ENCODE peak calls at places on chromosomes 13 and 19, in seven cellular contexts. One of them, this sample, is unnamed.

GRCh38 chr13:58081301-58081820 is 449.8 kb downstream of the PCDH17 start:
- DNase-seq in thoracic aorta: no peak
- DNase-seq in esophagus muscularis mucosa: no peak
- DNase-seq in HepG2: no peak
- DNase-seq in Karpas-422: no peak
- DNase-seq in A673: no peak
- DNase-seq in Panc1: no peak
- DNase-seq in this sample: no peak

GRCh38 chr13:30308548-30308947 is 1.2 kb upstream of the KATNAL1 start:
- DNase-seq in Panc1: no peak
- DNase-seq in Karpas-422: no peak
- DNase-seq in HepG2: no peak
- DNase-seq in thoracic aorta: no peak
- DNase-seq in A673: peak
- DNase-seq in esophagus muscularis mucosa: no peak
- DNase-seq in this sample: no peak

GRCh38 chr13:53201454-53202225 is 173.0 kb downstream of the OLFM4 start:
- DNase-seq in Karpas-422: no peak
- DNase-seq in A673: peak
- DNase-seq in Panc1: no peak
- DNase-seq in thoracic aorta: no peak
- DNase-seq in esophagus muscularis mucosa: no peak
- DNase-seq in HepG2: no peak
- DNase-seq in this sample: peak

GRCh38 chr19:17751103-17751911 is at the start of gene FCHO1:
- DNase-seq in Panc1: no peak
- DNase-seq in esophagus muscularis mucosa: no peak
- DNase-seq in A673: no peak
- DNase-seq in thoracic aorta: no peak
- DNase-seq in HepG2: peak
- DNase-seq in Karpas-422: peak
- DNase-seq in this sample: peak

GRCh38 chr13:64414381-64414780 is 2815.8 kb downstream of the PCDH9 start:
- DNase-seq in Karpas-422: no peak
- DNase-seq in Panc1: no peak
- DNase-seq in thoracic aorta: no peak
- DNase-seq in esophagus muscularis mucosa: no peak
- DNase-seq in HepG2: no peak
- DNase-seq in A673: no peak
- DNase-seq in this sample: no peak

GRCh38 chr19:18428173-18428836 is 9.1 kb downstream of the SSBP4 start:
- DNase-seq in Panc1: no peak
- DNase-seq in A673: no peak
- DNase-seq in Karpas-422: no peak
- DNase-seq in HepG2: no peak
- DNase-seq in thoracic aorta: no peak
- DNase-seq in esophagus muscularis mucosa: no peak
- DNase-seq in this sample: no peak

GRCh38 chr13:29771247-29771646 is 79.2 kb downstream of the UBL3 start:
- DNase-seq in thoracic aorta: no peak
- DNase-seq in A673: peak
- DNase-seq in Karpas-422: peak
- DNase-seq in HepG2: peak
- DNase-seq in esophagus muscularis mucosa: no peak
- DNase-seq in Panc1: no peak
- DNase-seq in this sample: no peak

GRCh38 chr13:76830805-76831204 is 55.4 kb downstream of the KCTD12 start:
- DNase-seq in Panc1: no peak
- DNase-seq in A673: no peak
- DNase-seq in thoracic aorta: no peak
- DNase-seq in esophagus muscularis mucosa: no peak
- DNase-seq in Karpas-422: no peak
- DNase-seq in HepG2: no peak
- DNase-seq in this sample: no peak

GRCh38 chr19:33064117-33064777 is 441 bp downstream of the RHPN2 start:
- DNase-seq in esophagus muscularis mucosa: no peak
- DNase-seq in Panc1: no peak
- DNase-seq in A673: peak
- DNase-seq in HepG2: no peak
- DNase-seq in Karpas-422: peak
- DNase-seq in thoracic aorta: no peak
- DNase-seq in this sample: no peak

GRCh38 chr19:8323781-8324185 is 2.5 kb downstream of the RPS28 start:
- DNase-seq in A673: no peak
- DNase-seq in Panc1: no peak
- DNase-seq in Karpas-422: peak
- DNase-seq in thoracic aorta: no peak
- DNase-seq in esophagus muscularis mucosa: no peak
- DNase-seq in HepG2: no peak
- DNase-seq in this sample: no peak
- H3K27ac ChIP-seq in A673: no peak
- H3K27ac ChIP-seq in Panc1: no peak
- H3K27ac ChIP-seq in Karpas-422: no peak
- H3K27ac ChIP-seq in thoracic aorta: no peak
- H3K27ac ChIP-seq in esophagus muscularis mucosa: no peak
- H3K27ac ChIP-seq in HepG2: no peak
- H3K27ac ChIP-seq in this sample: no peak

GRCh38 chr19:44775676-44776240 is 1.9 kb upstream of the CBLC start:
- DNase-seq in thoracic aorta: no peak
- DNase-seq in A673: no peak
- DNase-seq in Panc1: no peak
- DNase-seq in esophagus muscularis mucosa: no peak
- DNase-seq in Karpas-422: no peak
- DNase-seq in HepG2: no peak
- DNase-seq in this sample: no peak
- H3K27ac ChIP-seq in thoracic aorta: no peak
- H3K27ac ChIP-seq in A673: no peak
- H3K27ac ChIP-seq in Panc1: no peak
- H3K27ac ChIP-seq in esophagus muscularis mucosa: no peak
- H3K27ac ChIP-seq in Karpas-422: no peak
- H3K27ac ChIP-seq in HepG2: no peak
- H3K27ac ChIP-seq in this sample: no peak

DNA sequence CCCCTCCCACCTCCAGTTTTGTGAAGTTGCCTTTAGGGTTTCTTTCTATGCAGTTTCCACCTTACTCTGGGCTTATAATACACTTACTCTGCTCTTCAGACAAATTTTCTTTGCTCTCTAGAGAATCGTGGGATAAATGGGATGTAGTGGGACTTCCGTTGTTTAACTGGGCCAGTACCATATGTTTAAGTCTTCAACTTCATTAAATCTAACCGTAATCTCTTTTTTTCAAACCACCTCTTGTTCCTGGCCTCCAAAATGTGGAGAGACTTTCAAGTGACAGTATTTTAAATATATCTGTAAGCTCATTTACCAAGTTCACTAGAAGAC is 23.9 kb downstream of the IPO5 start:
- DNase-seq in esophagus muscularis mucosa: no peak
- DNase-seq in HepG2: no peak
- DNase-seq in Karpas-422: no peak
- DNase-seq in Panc1: no peak
- DNase-seq in A673: no peak
- DNase-seq in thoracic aorta: no peak
- DNase-seq in this sample: no peak
- H3K27ac ChIP-seq in esophagus muscularis mucosa: peak
- H3K27ac ChIP-seq in HepG2: peak
- H3K27ac ChIP-seq in Karpas-422: peak
- H3K27ac ChIP-seq in Panc1: peak
- H3K27ac ChIP-seq in A673: peak
- H3K27ac ChIP-seq in thoracic aorta: peak
- H3K27ac ChIP-seq in this sample: no peak

GRCh38 chr19:50667177-50667758 is 18.0 kb downstream of the C19orf81 start:
- DNase-seq in esophagus muscularis mucosa: no peak
- DNase-seq in Karpas-422: no peak
- DNase-seq in A673: no peak
- DNase-seq in thoracic aorta: no peak
- DNase-seq in Panc1: no peak
- DNase-seq in HepG2: no peak
- DNase-seq in this sample: no peak
- H3K27ac ChIP-seq in esophagus muscularis mucosa: no peak
- H3K27ac ChIP-seq in Karpas-422: no peak
- H3K27ac ChIP-seq in A673: no peak
- H3K27ac ChIP-seq in thoracic aorta: no peak
- H3K27ac ChIP-seq in Panc1: no peak
- H3K27ac ChIP-seq in HepG2: no peak
- H3K27ac ChIP-seq in this sample: no peak

GRCh38 chr13:43725460-43725859 is 61.3 kb downstream of the ENOX1 start:
- DNase-seq in thoracic aorta: no peak
- DNase-seq in esophagus muscularis mucosa: no peak
- DNase-seq in Karpas-422: no peak
- DNase-seq in Panc1: no peak
- DNase-seq in A673: no peak
- DNase-seq in HepG2: no peak
- DNase-seq in this sample: peak
- H3K27ac ChIP-seq in thoracic aorta: no peak
- H3K27ac ChIP-seq in esophagus muscularis mucosa: no peak
- H3K27ac ChIP-seq in Karpas-422: no peak
- H3K27ac ChIP-seq in Panc1: no peak
- H3K27ac ChIP-seq in A673: no peak
- H3K27ac ChIP-seq in HepG2: no peak
- H3K27ac ChIP-seq in this sample: no peak

GRCh38 chr19:49658139-49658517 is 7.5 kb downstream of the IRF3 start:
- DNase-seq in A673: no peak
- DNase-seq in Karpas-422: no peak
- DNase-seq in HepG2: no peak
- DNase-seq in Panc1: no peak
- DNase-seq in thoracic aorta: no peak
- DNase-seq in esophagus muscularis mucosa: no peak
- DNase-seq in this sample: no peak

GRCh38 chr19:49655570-49656455 is 9.8 kb downstream of the IRF3 start:
- DNase-seq in A673: no peak
- DNase-seq in Panc1: no peak
- DNase-seq in thoracic aorta: no peak
- DNase-seq in Karpas-422: no peak
- DNase-seq in esophagus muscularis mucosa: no peak
- DNase-seq in HepG2: no peak
- DNase-seq in this sample: no peak

GRCh38 chr19:49654581-49654980 is 11.1 kb downstream of the IRF3 start:
- DNase-seq in thoracic aorta: no peak
- DNase-seq in esophagus muscularis mucosa: no peak
- DNase-seq in Karpas-422: no peak
- DNase-seq in HepG2: no peak
- DNase-seq in A673: no peak
- DNase-seq in Panc1: no peak
- DNase-seq in this sample: no peak

GRCh38 chr19:49657493-49658138 is 8.0 kb downstream of the IRF3 start:
- DNase-seq in esophagus muscularis mucosa: no peak
- DNase-seq in Karpas-422: no peak
- DNase-seq in HepG2: no peak
- DNase-seq in A673: no peak
- DNase-seq in Panc1: no peak
- DNase-seq in thoracic aorta: no peak
- DNase-seq in this sample: no peak

DNA sequence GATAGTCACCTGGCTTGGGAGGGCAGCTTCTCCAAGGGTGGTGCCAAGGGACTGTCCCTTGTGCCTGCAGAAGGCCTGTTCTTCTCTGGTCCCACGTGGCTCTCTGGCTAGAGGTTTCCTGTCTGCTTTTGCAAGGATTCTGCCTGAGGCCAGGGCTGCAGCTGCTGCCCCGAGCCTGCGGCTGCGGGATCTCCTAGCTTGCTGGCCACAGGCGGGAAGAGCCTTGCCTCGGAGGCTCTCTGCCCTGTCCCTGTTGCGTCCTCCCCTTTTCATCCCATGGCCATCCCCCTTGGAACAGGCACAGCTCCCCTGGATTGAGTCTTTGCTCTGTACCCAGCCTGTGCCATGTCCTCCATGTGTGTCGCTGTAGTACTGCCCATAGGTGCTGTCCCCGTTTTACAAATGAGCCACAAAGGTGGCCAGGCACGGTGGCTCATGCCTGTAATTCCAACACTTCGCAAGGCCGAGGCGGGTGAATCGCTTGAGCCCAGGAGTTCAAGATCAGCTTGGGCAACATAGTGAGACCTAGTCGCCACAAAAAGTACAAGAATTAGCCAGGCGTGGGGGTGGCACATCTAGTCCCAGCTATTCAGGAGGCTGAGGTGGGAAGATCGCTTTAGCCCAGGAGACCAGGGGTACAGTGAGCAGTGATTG is 9.1 kb downstream of the IRF3 start:
- DNase-seq in Karpas-422: no peak
- DNase-seq in Panc1: no peak
- DNase-seq in thoracic aorta: no peak
- DNase-seq in esophagus muscularis mucosa: no peak
- DNase-seq in HepG2: no peak
- DNase-seq in A673: no peak
- DNase-seq in this sample: no peak
- H3K27ac ChIP-seq in Karpas-422: no peak
- H3K27ac ChIP-seq in Panc1: no peak
- H3K27ac ChIP-seq in thoracic aorta: no peak
- H3K27ac ChIP-seq in esophagus muscularis mucosa: no peak
- H3K27ac ChIP-seq in HepG2: no peak
- H3K27ac ChIP-seq in A673: no peak
- H3K27ac ChIP-seq in this sample: no peak

DNA sequence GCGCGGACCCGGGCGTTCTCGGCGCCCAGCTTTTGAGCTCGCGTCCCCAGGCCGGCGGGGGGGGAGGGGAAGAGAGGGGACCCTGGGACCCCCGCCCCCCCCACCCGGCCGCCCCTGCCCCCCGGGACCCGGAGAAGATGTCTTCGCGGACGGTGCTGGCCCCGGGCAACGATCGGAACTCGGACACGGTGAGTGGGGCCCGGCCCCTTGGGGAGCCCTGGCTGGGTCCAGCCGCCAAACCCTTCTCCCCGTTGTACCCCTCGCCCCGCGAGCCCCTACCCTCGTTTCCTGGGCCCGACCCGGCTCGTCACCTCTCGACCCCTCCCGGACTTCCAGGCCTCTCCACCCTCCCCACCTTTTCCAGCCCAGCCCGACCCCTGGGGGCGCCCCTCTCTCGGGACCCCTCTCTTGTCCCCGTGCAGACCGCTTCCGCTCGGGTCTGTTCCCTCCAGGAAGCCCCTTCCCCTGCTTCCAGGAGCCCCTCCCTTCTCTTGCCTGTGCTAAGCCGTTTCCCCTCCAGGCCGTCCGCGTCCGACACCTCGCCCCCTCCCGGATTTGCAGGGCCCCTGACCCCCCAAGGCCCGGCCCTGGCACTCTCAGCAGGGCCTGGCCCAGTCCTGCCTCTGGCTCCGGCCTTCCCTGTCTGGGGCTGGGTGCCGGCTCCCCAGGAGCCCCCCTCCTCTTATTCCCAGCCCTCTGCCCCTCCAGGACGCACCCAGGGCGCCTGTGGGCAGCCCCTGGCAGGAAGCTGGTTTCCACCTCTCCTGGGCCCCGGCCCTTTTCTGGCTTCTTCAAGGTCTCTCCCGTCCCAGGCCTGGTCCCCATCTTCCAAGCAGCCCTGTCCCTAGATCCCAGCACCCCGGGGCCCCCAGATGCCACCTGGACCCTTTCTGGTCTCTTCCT is 632 bp downstream of the MARK4 start:
- DNase-seq in esophagus muscularis mucosa: no peak
- DNase-seq in A673: no peak
- DNase-seq in Panc1: no peak
- DNase-seq in HepG2: no peak
- DNase-seq in Karpas-422: peak
- DNase-seq in thoracic aorta: no peak
- DNase-seq in this sample: no peak
- H3K27ac ChIP-seq in esophagus muscularis mucosa: peak
- H3K27ac ChIP-seq in A673: peak
- H3K27ac ChIP-seq in Panc1: peak
- H3K27ac ChIP-seq in HepG2: peak
- H3K27ac ChIP-seq in Karpas-422: peak
- H3K27ac ChIP-seq in thoracic aorta: no peak
- H3K27ac ChIP-seq in this sample: peak

GRCh38 chr13:111633401-111633800 is 313.0 kb downstream of the TEX29 start:
- DNase-seq in esophagus muscularis mucosa: no peak
- DNase-seq in HepG2: no peak
- DNase-seq in Karpas-422: no peak
- DNase-seq in A673: no peak
- DNase-seq in thoracic aorta: no peak
- DNase-seq in Panc1: no peak
- DNase-seq in this sample: no peak
- H3K27ac ChIP-seq in esophagus muscularis mucosa: no peak
- H3K27ac ChIP-seq in HepG2: no peak
- H3K27ac ChIP-seq in Karpas-422: no peak
- H3K27ac ChIP-seq in A673: no peak
- H3K27ac ChIP-seq in thoracic aorta: no peak
- H3K27ac ChIP-seq in Panc1: no peak
- H3K27ac ChIP-seq in this sample: no peak

This sample was measured in adrenal gland.